ENCODE peak calls at places on chromosomes 12 and 14, in four cellular contexts. M is mesenchymal stem cell, X is SK-N-SH, Y is left ventricle myocardium inferior. A is an unnamed sample.

GRCh38 chr12:11923067-11923466 is 147.7 kb upstream of the BCL2L14 start:
- DNase-seq in M (no peak), X (no peak), Y (no peak), A (no peak)

GRCh38 chr12:106886921-106887320 is 68.8 kb upstream of the TMEM263 start:
- DNase-seq in M (no peak), X (no peak), Y (no peak), A (no peak)

GRCh38 chr12:93085383-93086287 is 156.5 kb upstream of the EEA1 start:
- DNase-seq in M (peak; percentile 27), X (no peak), Y (no peak), A (no peak)

GRCh38 chr12:72330291-72330690 is 58.1 kb downstream of the TRHDE start:
- DNase-seq in M (peak; percentile 68), X (no peak), Y (no peak), A (peak; percentile 58)

GRCh38 chr14:99806841-99807240 is 13.6 kb downstream of the EML1 start:
- DNase-seq in M (no peak), X (no peak), Y (no peak), A (no peak)

GRCh38 chr12:110170535-110171185 is 46.5 kb downstream of the IFT81 start:
- DNase-seq in M (no peak), X (no peak), Y (no peak), A (peak; percentile 33)

GRCh38 chr12:120101182-120101581 is 15.4 kb downstream of the RAB35 start:
- DNase-seq in M (no peak), X (peak; percentile 80), Y (no peak), A (no peak)

GRCh38 chr14:75268638-75269550 is 9.7 kb upstream of the FOS start:
- DNase-seq in M (no peak), X (no peak), Y (no peak), A (no peak)

GRCh38 chr12:108914031-108914630 is 34.2 kb downstream of the DAO start:
- DNase-seq in M (no peak), X (no peak), Y (no peak), A (peak; percentile 3)

GRCh38 chr12:104680506-104680905 is 223.8 kb downstream of the CHST11 start:
- DNase-seq in M (no peak), X (no peak), Y (no peak), A (no peak)

GRCh38 chr14:24078146-24078545 is 6.8 kb downstream of the CPNE6 start:
- DNase-seq in M (no peak), X (no peak), Y (no peak), A (no peak)

GRCh38 chr14:102434647-102435175 is 72.0 kb downstream of the TECPR2 start:
- DNase-seq in M (no peak), X (no peak), Y (no peak), A (no peak)

GRCh38 chr14:21215879-21216251 is 53.4 kb downstream of the HNRNPC start:
- DNase-seq in M (no peak), X (no peak), Y (no peak), A (no peak)

GRCh38 chr12:55728932-55729591 is at the start of gene CD63:
- DNase-seq in M (peak; percentile 91), X (peak; percentile 93), Y (peak; percentile 93), A (peak; percentile 78)

GRCh38 chr14:39956372-39956771 is 524.1 kb upstream of the FBXO33 start:
- DNase-seq in M (no peak), X (no peak), Y (no peak), A (no peak)

GRCh38 chr14:20684662-20685456 is 499 bp downstream of the RNASE4 start:
- DNase-seq in M (peak; percentile 70), X (no peak), Y (no peak), A (peak; percentile 63)

GRCh38 chr12:46942579-46942978 is 116.8 kb upstream of the SLC38A4 start:
- DNase-seq in M (no peak), X (no peak), Y (no peak), A (peak; percentile 74)

GRCh38 chr12:80598004-80598606 is 109.3 kb upstream of the MYF6 start:
- DNase-seq in M (peak; percentile 39), X (no peak), Y (no peak), A (peak; percentile 81)

GRCh38 chr12:96751626-96752025 is 155.4 kb upstream of the NEDD1 start:
- DNase-seq in M (no peak), X (no peak), Y (no peak), A (no peak)

GRCh38 chr12:95700316-95700785 is 90.2 kb downstream of the NTN4 start:
- DNase-seq in M (peak; percentile 47), X (no peak), Y (no peak), A (peak; percentile 99)
- H3K4me3 ChIP-seq in M (no peak overlapping the region), X (no peak overlapping the region), Y (no peak overlapping the region), A (no peak overlapping the region)

GRCh38 chr12:49804821-49805220 is 23.4 kb downstream of the NCKAP5L start:
- DNase-seq in M (no peak), X (peak; percentile 2), Y (no peak), A (no peak)
- H3K27ac ChIP-seq in M (no peak overlapping the region), X (no peak overlapping the region), Y (no peak overlapping the region), A (no peak overlapping the region)

DNA sequence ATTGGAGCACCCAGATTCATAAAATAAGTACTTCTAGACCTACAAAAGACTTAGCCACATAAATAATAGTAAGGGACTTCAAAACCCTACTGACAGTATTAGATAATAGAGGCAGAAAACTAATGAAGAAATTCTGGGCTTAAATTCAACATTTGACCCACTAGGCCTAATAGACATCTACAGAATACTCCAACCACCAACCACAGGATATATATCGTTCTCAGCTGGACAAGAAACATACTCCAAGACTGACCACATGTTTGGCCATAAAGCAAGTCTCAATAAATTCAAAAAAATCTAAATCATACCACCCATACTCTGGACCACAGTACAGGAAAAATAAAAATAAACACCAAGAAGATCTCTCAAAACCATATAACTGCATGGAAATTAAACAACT is 113.8 kb upstream of the CCDC175 start:
- DNase-seq in M (no peak), X (no peak), Y (no peak), A (no peak)
- H3K4me3 ChIP-seq in M (no peak overlapping the region), X (no peak overlapping the region), Y (no peak overlapping the region), A (no peak overlapping the region)

GRCh38 chr12:121232163-121232562 is 22.2 kb downstream of the P2RX4 start:
- DNase-seq in M (no peak), X (no peak), Y (no peak), A (no peak)
- H3K27ac ChIP-seq in M (no peak overlapping the region), X (no peak overlapping the region), Y (no peak overlapping the region), A (no peak overlapping the region)

GRCh38 chr14:73394317-73394716 is 64.0 kb downstream of the NUMB start:
- DNase-seq in M (peak; percentile 10), X (no peak), Y (no peak), A (no peak)
- H3K4me3 ChIP-seq in M (no peak overlapping the region), X (no peak overlapping the region), Y (no peak overlapping the region), A (no peak overlapping the region)

GRCh38 chr14:69808919-69809808 is 12.1 kb upstream of the SLC10A1 start:
- DNase-seq in M (no peak), X (no peak), Y (no peak), A (no peak)

GRCh38 chr14:69811227-69811867 is 14.3 kb upstream of the SLC10A1 start:
- DNase-seq in M (no peak), X (no peak), Y (no peak), A (no peak)

GRCh38 chr14:69812725-69813124 is 15.7 kb upstream of the SLC10A1 start:
- DNase-seq in M (no peak), X (no peak), Y (no peak), A (no peak)

GRCh38 chr14:69814397-69814796 is 17.4 kb upstream of the SLC10A1 start:
- DNase-seq in M (no peak), X (no peak), Y (no peak), A (no peak)

DNA sequence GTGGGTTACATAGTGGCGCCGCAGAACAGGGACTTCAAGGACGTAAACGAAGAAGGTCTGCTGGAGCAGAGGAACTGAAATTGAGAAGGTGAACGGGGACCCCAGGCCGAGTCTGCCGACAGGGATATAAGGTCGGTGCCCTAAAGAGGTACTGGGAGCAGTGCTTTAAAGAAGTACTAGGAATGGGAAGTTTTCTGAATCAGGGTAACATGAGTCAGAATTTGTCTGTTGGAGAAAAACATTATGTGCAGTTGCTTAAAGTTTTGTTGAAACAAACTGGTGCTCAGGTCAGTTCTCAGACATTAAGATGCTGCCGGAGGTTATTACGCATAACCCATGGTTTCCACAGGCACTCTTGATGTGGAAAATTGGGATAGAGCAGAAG is 14.8 kb upstream of the SLC10A1 start:
- DNase-seq in M (no peak), X (no peak), Y (no peak), A (no peak)
- H3K27ac ChIP-seq in M (no peak overlapping the region), X (no peak overlapping the region), Y (no peak overlapping the region), A (no peak overlapping the region)

DNA sequence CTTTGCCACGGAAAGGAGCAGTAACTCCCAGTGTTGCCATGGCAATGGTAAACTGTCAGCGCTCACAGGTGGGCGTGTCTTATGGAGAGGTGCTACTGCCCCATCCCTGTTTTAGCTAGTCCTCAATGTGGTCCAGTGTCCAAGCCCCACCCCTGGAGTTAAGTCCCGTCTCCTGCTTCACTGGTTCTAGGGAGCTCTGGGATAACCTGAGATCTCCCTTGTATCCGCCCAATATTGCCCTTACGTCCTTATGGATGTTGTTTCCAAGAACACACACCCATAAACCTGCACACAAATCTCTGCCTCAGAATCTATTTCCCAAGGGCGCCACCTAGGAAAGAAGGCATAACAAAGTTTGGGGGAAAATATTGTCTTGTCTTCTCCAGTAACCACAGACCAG is 64.2 kb downstream of the SPRING1 start:
- DNase-seq in M (no peak), X (no peak), Y (no peak), A (no peak)
- H3K4me3 ChIP-seq in M (no peak overlapping the region), X (no peak overlapping the region), Y (no peak overlapping the region), A (no peak overlapping the region)

GRCh38 chr14:43039881-43040280 is 1433.2 kb downstream of the LRFN5 start:
- DNase-seq in M (no peak), X (no peak), Y (no peak), A (no peak)
- H3K27ac ChIP-seq in M (no peak overlapping the region), X (no peak overlapping the region), Y (no peak overlapping the region), A (no peak overlapping the region)

A was measured in astrocyte.